ENCODE peak calls at places on chromosomes 3 and 15, in four cellular contexts. One of them, this sample, is unnamed. For H3K9me3, the result is how much of the 10 kb centered on the place peaks cover.

GRCh38 chr3:35664460-35664919 is 25.2 kb downstream of the ARPP21 start:
- DNase-seq in spleen: peak
- DNase-seq in CD8-positive, alpha-beta memory T cell: no peak
- DNase-seq in CD8-positive, alpha-beta T cell: no peak
- DNase-seq in this sample: no peak

GRCh38 chr3:129416408-129416807 is 12.0 kb downstream of the EFCAB12 start:
- DNase-seq in spleen: no peak
- DNase-seq in CD8-positive, alpha-beta memory T cell: no peak
- DNase-seq in CD8-positive, alpha-beta T cell: no peak
- DNase-seq in this sample: no peak

GRCh38 chr15:73802336-73803105 is 49.4 kb upstream of the INSYN1 start:
- DNase-seq in spleen: peak
- DNase-seq in CD8-positive, alpha-beta memory T cell: no peak
- DNase-seq in CD8-positive, alpha-beta T cell: no peak
- DNase-seq in this sample: no peak

GRCh38 chr3:184474907-184475306 is 86.7 kb upstream of the EPHB3 start:
- DNase-seq in spleen: no peak
- DNase-seq in CD8-positive, alpha-beta memory T cell: no peak
- DNase-seq in CD8-positive, alpha-beta T cell: no peak
- DNase-seq in this sample: no peak

GRCh38 chr3:159817571-159817970 is 171.1 kb upstream of the IL12A start:
- DNase-seq in spleen: no peak
- DNase-seq in CD8-positive, alpha-beta memory T cell: no peak
- DNase-seq in CD8-positive, alpha-beta T cell: no peak
- DNase-seq in this sample: no peak

GRCh38 chr3:48194446-48195071 is 6.3 kb upstream of the CDC25A start:
- DNase-seq in spleen: no peak
- DNase-seq in CD8-positive, alpha-beta memory T cell: no peak
- DNase-seq in CD8-positive, alpha-beta T cell: no peak
- DNase-seq in this sample: no peak

GRCh38 chr15:50884583-50884982 is 23.9 kb upstream of the AP4E1 start:
- DNase-seq in spleen: no peak
- DNase-seq in CD8-positive, alpha-beta memory T cell: no peak
- DNase-seq in CD8-positive, alpha-beta T cell: no peak
- DNase-seq in this sample: no peak

GRCh38 chr15:83695246-83695645 is 41.3 kb downstream of the ADAMTSL3 start:
- DNase-seq in spleen: no peak
- DNase-seq in CD8-positive, alpha-beta memory T cell: no peak
- DNase-seq in CD8-positive, alpha-beta T cell: no peak
- DNase-seq in this sample: no peak

GRCh38 chr3:15372918-15373317 is 40.5 kb upstream of the SH3BP5 start:
- DNase-seq in spleen: no peak
- DNase-seq in CD8-positive, alpha-beta memory T cell: no peak
- DNase-seq in CD8-positive, alpha-beta T cell: no peak
- DNase-seq in this sample: no peak

GRCh38 chr15:53068671-53069070 is 278.5 kb upstream of the ONECUT1 start:
- DNase-seq in spleen: no peak
- DNase-seq in CD8-positive, alpha-beta memory T cell: no peak
- DNase-seq in CD8-positive, alpha-beta T cell: no peak
- DNase-seq in this sample: no peak

GRCh38 chr15:53074221-53074620 is 284.1 kb upstream of the ONECUT1 start:
- DNase-seq in spleen: no peak
- DNase-seq in CD8-positive, alpha-beta memory T cell: no peak
- DNase-seq in CD8-positive, alpha-beta T cell: no peak
- DNase-seq in this sample: no peak

GRCh38 chr15:53072077-53072476 is 281.9 kb upstream of the ONECUT1 start:
- DNase-seq in spleen: no peak
- DNase-seq in CD8-positive, alpha-beta memory T cell: no peak
- DNase-seq in CD8-positive, alpha-beta T cell: peak
- DNase-seq in this sample: no peak
- H3K9me3 ChIP-seq in spleen: under half
- H3K9me3 ChIP-seq in CD8-positive, alpha-beta memory T cell: under half
- H3K9me3 ChIP-seq in CD8-positive, alpha-beta T cell: under half
- H3K9me3 ChIP-seq in this sample: under half

GRCh38 chr3:127274200-127274599 is 13.6 kb downstream of the PRR20G start:
- DNase-seq in spleen: no peak
- DNase-seq in CD8-positive, alpha-beta memory T cell: no peak
- DNase-seq in CD8-positive, alpha-beta T cell: no peak
- DNase-seq in this sample: no peak

GRCh38 chr3:127273196-127273595 is 14.7 kb downstream of the PRR20G start:
- DNase-seq in spleen: no peak
- DNase-seq in CD8-positive, alpha-beta memory T cell: no peak
- DNase-seq in CD8-positive, alpha-beta T cell: no peak
- DNase-seq in this sample: no peak

GRCh38 chr3:127276396-127276795 is 11.4 kb downstream of the PRR20G start:
- DNase-seq in spleen: no peak
- DNase-seq in CD8-positive, alpha-beta memory T cell: no peak
- DNase-seq in CD8-positive, alpha-beta T cell: no peak
- DNase-seq in this sample: no peak

GRCh38 chr3:127276995-127277394 is 10.9 kb downstream of the PRR20G start:
- DNase-seq in spleen: no peak
- DNase-seq in CD8-positive, alpha-beta memory T cell: no peak
- DNase-seq in CD8-positive, alpha-beta T cell: no peak
- DNase-seq in this sample: no peak

GRCh38 chr3:127275287-127275781 is 12.5 kb downstream of the PRR20G start:
- DNase-seq in spleen: no peak
- DNase-seq in CD8-positive, alpha-beta memory T cell: no peak
- DNase-seq in CD8-positive, alpha-beta T cell: no peak
- DNase-seq in this sample: no peak
- H3K9me3 ChIP-seq in spleen: under half
- H3K9me3 ChIP-seq in CD8-positive, alpha-beta memory T cell: under half
- H3K9me3 ChIP-seq in CD8-positive, alpha-beta T cell: under half
- H3K9me3 ChIP-seq in this sample: under half

GRCh38 chr3:236881-237280 is 40.3 kb downstream of the CHL1 start:
- DNase-seq in spleen: no peak
- DNase-seq in CD8-positive, alpha-beta memory T cell: no peak
- DNase-seq in CD8-positive, alpha-beta T cell: no peak
- DNase-seq in this sample: no peak
- H3K9me3 ChIP-seq in spleen: under half
- H3K9me3 ChIP-seq in CD8-positive, alpha-beta memory T cell: under half
- H3K9me3 ChIP-seq in CD8-positive, alpha-beta T cell: under half
- H3K9me3 ChIP-seq in this sample: under half

GRCh38 chr15:25072857-25073476 is 118.2 kb downstream of the SNRPN start:
- DNase-seq in spleen: no peak
- DNase-seq in CD8-positive, alpha-beta memory T cell: no peak
- DNase-seq in CD8-positive, alpha-beta T cell: no peak
- DNase-seq in this sample: no peak
- H3K9me3 ChIP-seq in spleen: half or more
- H3K9me3 ChIP-seq in CD8-positive, alpha-beta memory T cell: half or more
- H3K9me3 ChIP-seq in CD8-positive, alpha-beta T cell: half or more
- H3K9me3 ChIP-seq in this sample: half or more

GRCh38 chr15:43360821-43361220 is 10.0 kb downstream of the ZSCAN29 start:
- DNase-seq in spleen: no peak
- DNase-seq in CD8-positive, alpha-beta memory T cell: no peak
- DNase-seq in CD8-positive, alpha-beta T cell: no peak
- DNase-seq in this sample: no peak
- H3K9me3 ChIP-seq in spleen: half or more
- H3K9me3 ChIP-seq in CD8-positive, alpha-beta memory T cell: half or more
- H3K9me3 ChIP-seq in CD8-positive, alpha-beta T cell: under half
- H3K9me3 ChIP-seq in this sample: under half

DNA sequence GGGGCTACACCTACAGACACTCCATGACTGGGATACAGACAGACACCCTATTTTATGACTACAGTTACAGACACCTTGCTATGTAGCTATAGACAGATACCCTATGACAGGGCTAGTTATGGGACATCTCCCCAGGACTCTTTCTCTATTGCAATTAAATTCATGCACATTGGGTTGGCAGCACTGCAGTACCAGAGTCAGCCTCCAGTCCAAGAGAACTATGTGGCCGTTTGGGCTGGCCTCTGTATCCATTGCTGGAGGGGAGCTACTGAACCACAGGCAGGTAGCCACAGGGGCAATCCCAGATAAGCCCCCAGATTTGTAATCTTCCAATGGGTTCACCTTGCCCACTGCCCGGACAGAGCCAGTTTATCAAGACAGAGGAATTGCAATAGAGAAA is 108.4 kb upstream of the SPATA16 start:
- DNase-seq in spleen: peak
- DNase-seq in CD8-positive, alpha-beta memory T cell: no peak
- DNase-seq in CD8-positive, alpha-beta T cell: no peak
- DNase-seq in this sample: no peak
- H3K9me3 ChIP-seq in spleen: under half
- H3K9me3 ChIP-seq in CD8-positive, alpha-beta memory T cell: under half
- H3K9me3 ChIP-seq in CD8-positive, alpha-beta T cell: under half
- H3K9me3 ChIP-seq in this sample: under half

DNA sequence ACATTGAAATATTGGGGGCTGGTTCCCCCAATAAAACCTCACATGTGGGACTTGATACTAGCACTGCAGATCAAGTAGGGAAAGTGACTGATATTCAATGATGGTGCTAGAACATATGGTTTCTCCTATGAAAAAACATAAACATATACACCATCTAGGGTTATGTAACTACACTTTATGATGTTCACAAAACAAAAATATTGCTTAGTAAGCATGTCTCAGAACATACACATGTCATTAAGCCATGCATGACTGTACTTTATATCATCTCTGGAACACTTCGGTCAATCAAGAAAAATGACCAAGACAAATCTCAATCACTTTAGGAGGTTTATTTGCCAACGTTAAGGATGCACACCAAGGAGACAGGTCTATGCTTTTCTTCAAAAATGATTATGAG is 57.4 kb downstream of the ZNF717 start:
- DNase-seq in spleen: no peak
- DNase-seq in CD8-positive, alpha-beta memory T cell: no peak
- DNase-seq in CD8-positive, alpha-beta T cell: no peak
- DNase-seq in this sample: no peak
- H3K9me3 ChIP-seq in spleen: half or more
- H3K9me3 ChIP-seq in CD8-positive, alpha-beta memory T cell: under half
- H3K9me3 ChIP-seq in CD8-positive, alpha-beta T cell: under half
- H3K9me3 ChIP-seq in this sample: under half

This sample was measured in T-helper 17 cell.